ENCODE peak calls at places on chromosomes 7 and 10, in seven cellular contexts. V is astrocyte of the spinal cord, M is left ventricle myocardium inferior, W is MM.1S, F is upper lobe of right lung, B is adrenal gland, I is psoas muscle. N is an unnamed sample.

GRCh38 chr10:122856902-122857301 is 11.2 kb upstream of the CUZD1 start:
- DNase-seq in V (no peak), M (no peak), W (no peak), F (no peak), B (no peak), I (no peak), N (no peak)

GRCh38 chr10:130452096-130452495 is 315.9 kb downstream of the GLRX3 start:
- DNase-seq in V (no peak), M (no peak), W (no peak), F (no peak), B (no peak), I (no peak), N (no peak)

GRCh38 chr7:30727061-30727945 is 24.6 kb upstream of the INMT start:
- DNase-seq in V (no peak), M (no peak), W (no peak), F (peak; percentile 46), B (no peak), I (no peak), N (no peak)

GRCh38 chr10:50544857-50545429 is 78.8 kb downstream of the SGMS1 start:
- DNase-seq in V (no peak), M (no peak), W (no peak), F (no peak), B (no peak), I (no peak), N (no peak)

GRCh38 chr7:2170576-2171521 is 61.9 kb downstream of the MAD1L1 start:
- DNase-seq in V (no peak), M (no peak), W (no peak), F (peak; percentile 49), B (no peak), I (no peak), N (no peak)

GRCh38 chr7:127708788-127709187 is 56.8 kb downstream of the SND1 start:
- DNase-seq in V (peak; percentile 87), M (peak; percentile 26), W (peak; percentile 68), F (no peak), B (peak; percentile 80), I (peak; percentile 58), N (peak; percentile 56)

GRCh38 chr7:75572396-75572795 is 80.3 kb downstream of the SPDYE5 start:
- DNase-seq in V (no peak), M (no peak), W (no peak), F (no peak), B (no peak), I (no peak), N (no peak)

GRCh38 chr7:129098409-129099084 is 43.6 kb upstream of the TNPO3 start:
- DNase-seq in V (no peak), M (no peak), W (peak; percentile 5), F (no peak), B (no peak), I (no peak), N (no peak)

GRCh38 chr10:97676770-97677581 is 10.1 kb downstream of the AVPI1 start:
- DNase-seq in V (peak; percentile 57), M (no peak), W (peak; percentile 39), F (no peak), B (no peak), I (no peak), N (no peak)

GRCh38 chr10:46546591-46547330 is 9.7 kb downstream of the GPRIN2 start:
- DNase-seq in V (no peak), M (peak; percentile 12), W (no peak), F (peak; percentile 91), B (peak; percentile 9), I (peak; percentile 51), N (no peak)

GRCh38 chr7:139360948-139361307 is 1.2 kb downstream of the LUC7L2 start:
- DNase-seq in V (no peak), M (no peak), W (no peak), F (no peak), B (no peak), I (no peak), N (no peak)

GRCh38 chr10:28754930-28755718 is 77.8 kb downstream of the BAMBI start:
- DNase-seq in V (no peak), M (no peak), W (no peak), F (no peak), B (no peak), I (no peak), N (no peak)

GRCh38 chr7:13912740-13913320 is 76.6 kb downstream of the ETV1 start:
- DNase-seq in V (no peak), M (no peak), W (no peak), F (no peak), B (peak; percentile 18), I (no peak), N (no peak)

GRCh38 chr7:157309990-157310668 is 26.7 kb upstream of the DNAJB6 start:
- DNase-seq in V (peak; percentile 95), M (no peak), W (no peak), F (no peak), B (no peak), I (no peak), N (peak; percentile 82)

GRCh38 chr7:79199961-79200360 is 253.5 kb downstream of the MAGI2 start:
- DNase-seq in V (no peak), M (no peak), W (no peak), F (no peak), B (no peak), I (no peak), N (no peak)

GRCh38 chr10:26573674-26574073 is 123.8 kb upstream of the PDSS1 start:
- DNase-seq in V (no peak), M (no peak), W (no peak), F (no peak), B (no peak), I (no peak), N (no peak)

GRCh38 chr10:14302035-14302434 is 28.7 kb downstream of the FRMD4A start:
- DNase-seq in V (peak; percentile 34), M (no peak), W (no peak), F (no peak), B (no peak), I (no peak), N (no peak)

GRCh38 chr7:3196629-3197028 is 104.4 kb upstream of the SDK1 start:
- DNase-seq in V (no peak), M (no peak), W (no peak), F (no peak), B (no peak), I (no peak), N (no peak)

GRCh38 chr10:13784067-13784466 is 197.3 kb downstream of the PRPF18 start:
- DNase-seq in V (no peak), M (no peak), W (peak; percentile 23), F (no peak), B (no peak), I (no peak), N (peak; percentile 24)

GRCh38 chr7:24952464-24952863 is 27.5 kb downstream of the OSBPL3 start:
- DNase-seq in V (no peak), M (no peak), W (no peak), F (no peak), B (no peak), I (no peak), N (no peak)

GRCh38 chr7:64849250-64849923 is 53.7 kb upstream of the ZNF273 start:
- DNase-seq in V (no peak), M (no peak), W (no peak), F (no peak), B (no peak), I (peak; percentile 70), N (no peak)
- TF ChIP-seq CTCF in V (no peak), M (no peak), W (no peak), F (no peak), B (no peak), I (no peak), N (no peak)

GRCh38 chr10:78319371-78319770 is 285.7 kb downstream of the RPS24 start:
- DNase-seq in V (no peak), M (no peak), W (no peak), F (no peak), B (no peak), I (no peak), N (no peak)

GRCh38 chr10:78314651-78315050 is 281.0 kb downstream of the RPS24 start:
- DNase-seq in V (no peak), M (no peak), W (no peak), F (no peak), B (no peak), I (no peak), N (no peak)

GRCh38 chr10:78313636-78314035 is 280.0 kb downstream of the RPS24 start:
- DNase-seq in V (no peak), M (no peak), W (no peak), F (no peak), B (no peak), I (no peak), N (no peak)

GRCh38 chr10:78318305-78318704 is 284.6 kb downstream of the RPS24 start:
- DNase-seq in V (no peak), M (no peak), W (no peak), F (no peak), B (no peak), I (no peak), N (no peak)

GRCh38 chr10:78316451-78316931 is 282.8 kb downstream of the RPS24 start:
- DNase-seq in V (no peak), M (no peak), W (no peak), F (no peak), B (peak; percentile 18), I (no peak), N (peak; percentile 42)
- H3K4me3 ChIP-seq in V (no peak overlapping the region), M (no peak overlapping the region), W (no peak overlapping the region), F (no peak overlapping the region), B (no peak overlapping the region), I (no peak overlapping the region), N (no peak overlapping the region)

GRCh38 chr10:77377678-77378352 is 259.8 kb downstream of the KCNMA1 start:
- DNase-seq in V (no peak), M (no peak), W (no peak), F (no peak), B (no peak), I (no peak), N (no peak)
- TF ChIP-seq CTCF in V (no peak), M (no peak), W (no peak), F (no peak), B (no peak), I (no peak), N (no peak)

GRCh38 chr7:27174077-27175004 is at the start of gene HOXA10:
- DNase-seq in V (no peak), M (peak; percentile 7), W (no peak), F (peak; percentile 56), B (peak; percentile 15), I (peak; percentile 70), N (no peak)

GRCh38 chr7:27172388-27172774 is 1.7 kb downstream of the HOXA10 start:
- DNase-seq in V (no peak), M (peak; percentile 12), W (no peak), F (peak; percentile 32), B (peak; percentile 12), I (peak; percentile 58), N (no peak)

GRCh38 chr7:27173412-27174076 is 576 bp downstream of the HOXA10 start:
- DNase-seq in V (no peak), M (peak; percentile 20), W (no peak), F (peak; percentile 76), B (peak; percentile 46), I (peak; percentile 81), N (no peak)

GRCh38 chr7:27171636-27172387 is 2.3 kb downstream of the HOXA10 start:
- DNase-seq in V (no peak), M (peak; percentile 5), W (no peak), F (peak; percentile 55), B (no peak), I (peak; percentile 49), N (no peak)

DNA sequence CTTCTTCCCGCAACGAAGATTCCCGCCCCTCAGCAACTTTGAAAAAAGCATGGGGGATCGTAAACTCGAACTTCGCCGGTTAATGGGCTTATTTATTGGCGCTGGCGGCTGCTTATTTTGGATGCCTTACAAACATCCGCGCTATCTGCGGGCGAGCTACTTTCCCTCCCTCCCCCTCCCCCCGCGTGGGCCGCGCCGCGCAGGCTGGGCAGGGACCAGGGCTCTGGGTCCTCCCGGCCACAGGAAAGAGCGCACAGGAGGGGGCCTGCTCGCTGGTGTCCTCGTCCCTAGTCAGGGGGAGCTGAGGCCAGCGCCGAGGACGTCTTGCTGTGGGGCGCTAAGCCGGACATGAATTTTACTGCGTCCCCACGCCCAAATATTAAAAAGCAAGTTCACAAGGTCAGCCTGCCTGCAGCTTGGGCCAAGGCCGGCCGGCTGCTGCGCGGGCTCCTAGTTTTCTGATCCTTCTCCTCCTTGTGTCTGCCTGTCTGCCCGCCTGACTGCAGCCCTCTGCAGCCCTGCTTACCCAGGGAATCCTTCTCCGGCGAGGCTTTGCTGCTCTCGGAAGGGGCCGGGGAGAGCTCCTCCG is 1.2 kb downstream of the HOXA10 start:
- DNase-seq in V (peak; percentile 28), M (peak; percentile 13), W (no peak), F (peak; percentile 64), B (peak; percentile 75), I (peak; percentile 89), N (no peak)
- H3K4me3 ChIP-seq in V (peak overlapping the region; percentile 23), M (peak overlapping the region; percentile 61), W (peak overlapping the region; percentile 59), F (peak overlapping the region; percentile 45), B (no peak overlapping the region), I (peak overlapping the region; percentile 79), N (peak overlapping the region; percentile 83)